ENCODE peak calls at places on chromosomes 3 and 15, in six cellular contexts. H is anterior cingulate cortex; R is GM06990; B is cardiac septum; V is A549; S is activated T-cell treated with anti-CD3 and anti-CD28 coated beads, Interleukin-2, amount 50 U/mL, for 24 hours. I is an unnamed sample.

GRCh38 chr3:34056951-34057390 is 258.5 kb downstream of the PDCD6IP start:
- DNase-seq in H (no peak), R (peak; percentile 59), B (no peak), V (peak; percentile 8), S (no peak), I (no peak)

GRCh38 chr15:34304613-34305012 is 33.0 kb downstream of the SLC12A6 start:
- DNase-seq in H (no peak), R (no peak), B (no peak), V (no peak), S (no peak), I (no peak)

GRCh38 chr3:139848660-139849059 is 86.3 kb upstream of the CLSTN2 start:
- DNase-seq in H (no peak), R (no peak), B (no peak), V (no peak), S (no peak), I (no peak)

GRCh38 chr3:186459108-186459467 is 85.1 kb downstream of the CRYGS start:
- DNase-seq in H (no peak), R (no peak), B (no peak), V (no peak), S (no peak), I (no peak)

GRCh38 chr15:89088605-89089315 is 504 bp downstream of the ABHD2 start:
- DNase-seq in H (no peak), R (peak; percentile 24), B (peak; percentile 83), V (no peak), S (no peak), I (no peak)

GRCh38 chr15:38531509-38531908 is 33.1 kb downstream of the RASGRP1 start:
- DNase-seq in H (peak; percentile 8), R (no peak), B (no peak), V (no peak), S (no peak), I (no peak)

GRCh38 chr15:33934896-33935295 is 33.4 kb upstream of the CHRM5 start:
- DNase-seq in H (no peak), R (no peak), B (no peak), V (no peak), S (no peak), I (no peak)

GRCh38 chr3:108127301-108127988 is 36.6 kb upstream of the CD47 start:
- DNase-seq in H (no peak), R (peak; percentile 31), B (no peak), V (no peak), S (peak; percentile 65), I (no peak)

GRCh38 chr15:85897818-85898717 is 103.3 kb upstream of the KLHL25 start:
- DNase-seq in H (no peak), R (no peak), B (no peak), V (no peak), S (no peak), I (peak; percentile 66)

GRCh38 chr3:46440531-46441294 is 24.0 kb downstream of the LTF start:
- DNase-seq in H (no peak), R (peak; percentile 28), B (no peak), V (no peak), S (no peak), I (no peak)

GRCh38 chr3:44280631-44281030 is 38.9 kb downstream of the TOPAZ1 start:
- DNase-seq in H (no peak), R (no peak), B (no peak), V (no peak), S (no peak), I (no peak)

GRCh38 chr3:167372138-167372537 is 8.0 kb downstream of the ZBBX start:
- DNase-seq in H (no peak), R (no peak), B (no peak), V (no peak), S (no peak), I (no peak)

GRCh38 chr3:72248389-72248761 is 463.4 kb upstream of the PROK2 start:
- DNase-seq in H (no peak), R (no peak), B (no peak), V (no peak), S (no peak), I (no peak)

GRCh38 chr3:23094890-23095462 is 108.2 kb upstream of the UBE2E2 start:
- DNase-seq in H (no peak), R (no peak), B (no peak), V (peak; percentile 68), S (no peak), I (no peak)

GRCh38 chr15:89034305-89034704 is 54.0 kb upstream of the ABHD2 start:
- DNase-seq in H (no peak), R (no peak), B (no peak), V (peak; percentile 54), S (no peak), I (no peak)

GRCh38 chr3:72678892-72679291 is 169.4 kb downstream of the SHQ1 start:
- DNase-seq in H (no peak), R (no peak), B (no peak), V (no peak), S (no peak), I (no peak)

GRCh38 chr3:126307083-126307482 is 50.1 kb downstream of the KLF15 start:
- DNase-seq in H (no peak), R (no peak), B (no peak), V (no peak), S (no peak), I (no peak)

GRCh38 chr3:68854170-68854569 is 78.2 kb downstream of the TAFA4 start:
- DNase-seq in H (no peak), R (no peak), B (no peak), V (no peak), S (no peak), I (no peak)

GRCh38 chr3:9399746-9400145 is 2.3 kb downstream of the SETD5 start:
- DNase-seq in H (peak; percentile 67), R (no peak), B (peak; percentile 86), V (no peak), S (no peak), I (peak; percentile 75)

GRCh38 chr3:161957467-161957866 is 460.9 kb downstream of the OTOL1 start:
- DNase-seq in H (no peak), R (no peak), B (no peak), V (no peak), S (no peak), I (no peak)

GRCh38 chr3:107432013-107432515 is 54.8 kb downstream of the CCDC54 start:
- DNase-seq in H (no peak), R (no peak), B (no peak), V (no peak), S (no peak), I (no peak)

GRCh38 chr3:174495231-174495755 is 363.8 kb upstream of the NAALADL2 start:
- DNase-seq in H (no peak), R (no peak), B (no peak), V (no peak), S (no peak), I (no peak)

GRCh38 chr3:107927361-107928083 is 163.3 kb downstream of the CD47 start:
- DNase-seq in H (peak; percentile 80), R (peak; percentile 80), B (peak; percentile 83), V (peak; percentile 82), S (peak; percentile 82), I (peak; percentile 84)

GRCh38 chr15:79629687-79630086 is 197.6 kb downstream of the MINAR1 start:
- DNase-seq in H (no peak), R (no peak), B (no peak), V (no peak), S (no peak), I (no peak)